ENCODE peak calls at places on chromosomes 12 and 14, in five cellular contexts. A is pancreas, H is mammary epithelial cell, Y is tibial artery, N is breast epithelium. B is an unnamed sample.
A peak's percentile ranks its signal among the peaks of the same experiment; 100 is the strongest.

GRCh38 chr12:125888921-125889320 is 823.7 kb downstream of the AACS start:
- DNase-seq in A (no peak), H (no peak), Y (no peak), N (no peak), B (no peak)

GRCh38 chr12:121108492-121108891 is 24.2 kb upstream of the P2RX7 start:
- DNase-seq in A (no peak), H (no peak), Y (no peak), N (no peak), B (no peak)

GRCh38 chr12:115998789-115999478 is 278.6 kb downstream of the MED13L start:
- DNase-seq in A (no peak), H (no peak), Y (no peak), N (no peak), B (no peak)

GRCh38 chr14:60357551-60357930 is 108.5 kb downstream of the PPM1A start:
- DNase-seq in A (no peak), H (no peak), Y (no peak), N (no peak), B (no peak)

GRCh38 chr12:44225128-44225527 is 389.2 kb downstream of the TMEM117 start:
- DNase-seq in A (no peak), H (no peak), Y (no peak), N (no peak), B (no peak)

GRCh38 chr14:96117101-96117897 is 78.1 kb downstream of the C14orf132 start:
- DNase-seq in A (no peak), H (no peak), Y (no peak), N (peak; percentile 30), B (no peak)

GRCh38 chr12:109716512-109717389 is 3.1 kb downstream of the FAM222A start:
- DNase-seq in A (no peak), H (no peak), Y (peak; percentile 41), N (peak; percentile 48), B (no peak)

GRCh38 chr14:80587096-80587724 is 354.3 kb downstream of the CEP128 start:
- DNase-seq in A (no peak), H (peak; percentile 49), Y (no peak), N (no peak), B (no peak)

GRCh38 chr12:22981711-22982110 is 356.7 kb downstream of the ETNK1 start:
- DNase-seq in A (no peak), H (peak; percentile 15), Y (no peak), N (no peak), B (no peak)

DNA sequence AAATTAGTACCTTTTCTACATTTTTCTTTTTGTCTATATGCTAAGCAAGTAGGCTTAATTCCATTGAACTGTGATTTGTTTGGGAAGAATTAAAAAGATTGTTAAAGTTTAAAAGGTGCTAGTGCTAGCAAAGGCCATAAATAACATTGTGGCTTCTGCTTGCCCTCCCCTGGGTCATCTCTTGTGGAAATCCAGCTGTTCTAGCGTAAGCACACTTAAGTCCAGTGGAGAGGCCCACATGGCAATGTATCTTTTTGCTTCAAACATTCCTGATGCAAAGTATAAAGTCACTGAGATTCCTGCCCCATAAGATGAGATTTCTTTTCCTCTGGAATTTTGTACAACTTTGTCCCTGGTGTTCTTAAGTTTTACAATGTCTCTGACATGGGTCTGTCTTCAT is 14.4 kb upstream of the ERGIC2 start:
- DNase-seq in A (no peak), H (no peak), Y (no peak), N (no peak), B (no peak)
- H3K4me1 ChIP-seq in A (no peaks in the 10 kb centered on the region), H (peaks cover 7% of the 10 kb centered on the region), Y (no peaks in the 10 kb centered on the region), N (no peaks in the 10 kb centered on the region), B (no peaks in the 10 kb centered on the region)

GRCh38 chr14:94158239-94158888 is 15.8 kb upstream of the PPP4R4 start:
- DNase-seq in A (no peak), H (peak; percentile 39), Y (no peak), N (no peak), B (no peak)
- H3K4me1 ChIP-seq in A (no peaks in the 10 kb centered on the region), H (no peaks in the 10 kb centered on the region), Y (no peaks in the 10 kb centered on the region), N (no peaks in the 10 kb centered on the region), B (no peaks in the 10 kb centered on the region)

GRCh38 chr14:61467281-61467680 is 145.9 kb downstream of the PRKCH start:
- DNase-seq in A (no peak), H (no peak), Y (peak; percentile 34), N (no peak), B (no peak)

GRCh38 chr14:61466249-61466904 is 145.0 kb downstream of the PRKCH start:
- DNase-seq in A (no peak), H (peak; percentile 84), Y (peak; percentile 43), N (no peak), B (peak; percentile 29)

GRCh38 chr14:61466905-61467280 is 145.5 kb downstream of the PRKCH start:
- DNase-seq in A (no peak), H (no peak), Y (peak; percentile 0), N (no peak), B (no peak)

GRCh38 chr14:61469771-61470170 is 148.4 kb downstream of the PRKCH start:
- DNase-seq in A (no peak), H (no peak), Y (peak; percentile 11), N (no peak), B (no peak)

DNA sequence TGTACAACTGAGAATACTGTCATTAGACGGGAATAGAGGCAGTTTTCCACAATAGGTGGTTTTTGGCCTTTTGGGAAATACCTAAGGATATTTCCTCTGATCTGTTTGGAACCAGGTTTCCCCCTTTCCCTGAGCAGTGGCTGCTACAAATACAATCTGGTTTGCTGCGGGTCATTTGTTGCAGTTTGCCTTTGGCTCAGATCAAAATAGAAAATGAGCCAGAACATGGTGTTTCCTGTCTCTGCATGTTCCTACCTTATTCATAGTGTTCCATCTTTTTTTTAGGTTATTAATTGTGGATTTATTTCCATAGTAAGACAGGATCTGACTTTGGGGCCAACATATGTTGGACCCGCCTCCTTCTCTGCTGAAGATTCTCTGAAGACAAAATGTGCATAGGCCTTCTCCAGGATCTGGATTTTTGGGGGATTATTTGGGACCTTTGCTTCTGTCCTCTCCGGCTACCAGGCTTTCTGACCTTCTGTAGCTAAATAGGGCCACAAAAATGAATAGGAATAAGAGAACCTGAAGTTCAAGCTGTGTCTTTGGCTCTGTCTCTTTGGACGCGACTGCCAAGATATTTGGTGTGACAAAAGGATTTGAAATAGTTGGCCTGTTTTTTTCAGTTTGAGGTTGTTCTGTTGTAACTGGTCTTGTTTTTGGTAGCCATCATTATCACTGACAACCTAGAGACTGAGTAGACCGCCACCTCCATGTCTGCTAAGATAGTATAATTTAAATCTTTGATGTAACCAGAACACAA is 146.9 kb downstream of the PRKCH start:
- DNase-seq in A (no peak), H (no peak), Y (peak; percentile 12), N (no peak), B (no peak)
- H3K4me1 ChIP-seq in A (no peaks in the 10 kb centered on the region), H (peaks cover 57% of the 10 kb centered on the region), Y (peaks cover 21% of the 10 kb centered on the region), N (peaks cover 6% of the 10 kb centered on the region), B (peaks cover 17% of the 10 kb centered on the region)

GRCh38 chr14:79584679-79585078 is 626.6 kb downstream of the DIO2 start:
- DNase-seq in A (no peak), H (peak; percentile 61), Y (no peak), N (no peak), B (no peak)
- H3K4me1 ChIP-seq in A (no peaks in the 10 kb centered on the region), H (peaks cover 3% of the 10 kb centered on the region), Y (no peaks in the 10 kb centered on the region), N (no peaks in the 10 kb centered on the region), B (peaks cover 3% of the 10 kb centered on the region)

GRCh38 chr14:100071545-100071944 is 6.3 kb downstream of the EVL start:
- DNase-seq in A (no peak), H (no peak), Y (no peak), N (no peak), B (no peak)
- H3K4me1 ChIP-seq in A (no peaks in the 10 kb centered on the region), H (peaks cover 29% of the 10 kb centered on the region), Y (peaks cover 3% of the 10 kb centered on the region), N (peaks cover 7% of the 10 kb centered on the region), B (no peaks in the 10 kb centered on the region)

GRCh38 chr14:68932686-68933085 is 46.4 kb downstream of the ACTN1 start:
- DNase-seq in A (no peak), H (no peak), Y (no peak), N (no peak), B (no peak)
- H3K4me1 ChIP-seq in A (peaks cover 23% of the 10 kb centered on the region), H (peaks cover 60% of the 10 kb centered on the region), Y (peaks cover 92% of the 10 kb centered on the region), N (peaks cover 4% of the 10 kb centered on the region), B (no peaks in the 10 kb centered on the region)

B was measured in neuronal stem cell.